ENCODE peak calls at places on chromosomes 5 and 9, in seven cellular contexts. K, R, Y, V, W, H and M are unnamed samples.
A peak's percentile ranks its signal among the peaks of the same experiment; 100 is the strongest.

GRCh38 chr5:159582756-159583523 is 252.7 kb upstream of the IL12B start:
- DNase-seq in V (peak; percentile 25), Y (no peak), K (no peak), R (peak; percentile 73), W (no peak), H (no peak), M (peak; percentile 42)

GRCh38 chr9:125587819-125588460 is 119.1 kb downstream of the MAPKAP1 start:
- DNase-seq in H (peak; percentile 11), K (no peak), W (no peak), Y (no peak), V (no peak), R (no peak), M (no peak)

GRCh38 chr9:74846771-74847170 is 41.0 kb downstream of the TRPM6 start:
- DNase-seq in K (no peak), W (no peak), H (no peak), Y (no peak), R (no peak), V (no peak), M (peak; percentile 4)

GRCh38 chr9:107222020-107222522 is 61.0 kb upstream of the RAD23B start:
- DNase-seq in W (peak; percentile 30), H (no peak), V (peak; percentile 80), K (no peak), R (peak; percentile 60), Y (no peak), M (peak; percentile 56)

GRCh38 chr5:74632947-74633356 is 7.6 kb downstream of the ENC1 start:
- DNase-seq in R (peak; percentile 91), W (no peak), Y (no peak), H (no peak), K (no peak), V (peak; percentile 76), M (peak; percentile 84)

GRCh38 chr9:71357346-71357745 is 235.9 kb upstream of the TRPM3 start:
- DNase-seq in V (no peak), K (no peak), Y (no peak), R (no peak), W (no peak), H (no peak), M (no peak)

GRCh38 chr5:66354407-66354806 is 210.3 kb downstream of the SREK1 start:
- DNase-seq in R (no peak), V (no peak), H (no peak), W (no peak), Y (no peak), K (no peak), M (no peak)

GRCh38 chr9:33227013-33227398 is 13.0 kb upstream of the SPINK4 start:
- DNase-seq in W (no peak), Y (no peak), V (no peak), R (no peak), H (no peak), K (no peak), M (no peak)

GRCh38 chr5:93300309-93300923 is 280.6 kb downstream of the NR2F1-AS1 start:
- DNase-seq in H (no peak), V (no peak), R (no peak), W (no peak), K (no peak), Y (no peak), M (no peak)

GRCh38 chr5:146630467-146630866 is 114.5 kb upstream of the GPR151 start:
- DNase-seq in H (no peak), Y (no peak), W (no peak), V (no peak), K (no peak), R (no peak), M (no peak)

GRCh38 chr5:14603141-14603540 is 21.5 kb downstream of the OTULINL start:
- DNase-seq in H (no peak), Y (no peak), V (no peak), W (no peak), K (no peak), R (no peak), M (no peak)

GRCh38 chr5:176616520-176616919 is 6.6 kb upstream of the GPRIN1 start:
- DNase-seq in R (no peak), Y (no peak), K (no peak), H (no peak), V (no peak), W (no peak), M (no peak)

GRCh38 chr5:67985686-67986387 is 229.7 kb upstream of the PIK3R1 start:
- DNase-seq in R (no peak), V (no peak), W (no peak), K (no peak), Y (no peak), H (no peak), M (no peak)

GRCh38 chr5:73250645-73251044 is 77.7 kb downstream of the TMEM174 start:
- DNase-seq in H (no peak), R (no peak), V (no peak), W (no peak), Y (no peak), K (no peak), M (no peak)

GRCh38 chr5:145396888-145397287 is 438.3 kb downstream of the PRELID2 start:
- DNase-seq in Y (no peak), W (no peak), V (no peak), R (peak; percentile 12), H (no peak), K (no peak), M (peak; percentile 13)

GRCh38 chr5:17204133-17204489 is 13.3 kb upstream of the BASP1 start:
- DNase-seq in H (no peak), W (no peak), Y (no peak), K (no peak), V (no peak), R (no peak), M (no peak)

GRCh38 chr5:81212211-81212687 is 20.9 kb upstream of the CKMT2 start:
- DNase-seq in K (no peak), R (no peak), Y (no peak), W (no peak), V (no peak), H (no peak), M (no peak)

GRCh38 chr9:110891760-110892159 is 146.5 kb downstream of the LPAR1 start:
- DNase-seq in K (no peak), H (no peak), V (no peak), Y (no peak), R (peak; percentile 35), W (no peak), M (peak; percentile 51)

GRCh38 chr5:4144608-4145007 is 549.0 kb downstream of the IRX1 start:
- DNase-seq in V (no peak), W (no peak), K (no peak), H (no peak), Y (no peak), R (no peak), M (no peak)

GRCh38 chr9:87662808-87663528 is 63.0 kb upstream of the CTSL start:
- DNase-seq in W (peak; percentile 62), Y (peak; percentile 86), V (peak; percentile 67), R (peak; percentile 79), H (peak; percentile 34), K (no peak), M (peak; percentile 91)

GRCh38 chr5:6732634-6733410 is 19.6 kb downstream of the TENT4A start:
- DNase-seq in W (no peak), H (no peak), V (peak; percentile 62), K (no peak), Y (no peak), R (peak; percentile 81), M (peak; percentile 93)

GRCh38 chr9:69388596-69388995 is 63.6 kb downstream of the ENTREP1 start:
- DNase-seq in K (no peak), V (no peak), R (no peak), Y (no peak), W (no peak), H (no peak), M (no peak)

GRCh38 chr9:123335227-123335985 is 20.6 kb upstream of the CRB2 start:
- DNase-seq in Y (no peak), W (no peak), K (peak; percentile 40), R (peak; percentile 29), V (peak; percentile 63), H (peak; percentile 28), M (peak; percentile 60)

GRCh38 chr9:134002796-134003195 is 10.7 kb upstream of the VAV2 start:
- DNase-seq in K (no peak), R (no peak), H (no peak), Y (no peak), V (no peak), W (no peak), M (no peak)

GRCh38 chr9:124284940-124285441 is 27.2 kb downstream of the NEK6 start:
- DNase-seq in K (no peak), V (peak; percentile 32), H (no peak), R (no peak), Y (peak; percentile 36), W (no peak), M (no peak)

GRCh38 chr5:108720416-108720815 is 27.3 kb upstream of the FER start:
- DNase-seq in R (peak; percentile 44), W (no peak), Y (no peak), K (no peak), V (no peak), H (no peak), M (no peak)

GRCh38 chr9:112866662-112867274 is 23.9 kb downstream of the SLC46A2 start:
- DNase-seq in R (peak; percentile 35), V (no peak), Y (no peak), W (peak; percentile 15), H (peak; percentile 42), K (no peak), M (peak; percentile 89)

GRCh38 chr9:88801214-88801796 is 190.0 kb upstream of the S1PR3 start:
- DNase-seq in Y (no peak), R (no peak), V (no peak), H (no peak), W (no peak), K (no peak), M (no peak)

GRCh38 chr5:139711067-139711851 is 63.1 kb downstream of the CXXC5 start:
- DNase-seq in H (no peak), W (peak; percentile 11), V (no peak), Y (peak; percentile 56), K (no peak), R (no peak), M (peak; percentile 65)

GRCh38 chr5:150175536-150175935 is 9.0 kb downstream of the CDX1 start:
- DNase-seq in Y (no peak), R (peak; percentile 56), W (peak; percentile 48), H (no peak), V (no peak), K (no peak), M (peak; percentile 59)

GRCh38 chr5:95669985-95670384 is 12.8 kb downstream of the SPATA9 start:
- DNase-seq in H (no peak), K (no peak), V (peak; percentile 4), R (no peak), W (no peak), Y (no peak), M (no peak)

GRCh38 chr9:88164870-88165269 is 26.6 kb upstream of the SPATA31C2 start:
- DNase-seq in W (no peak), Y (no peak), V (no peak), H (no peak), K (no peak), R (no peak), M (no peak)

GRCh38 chr5:169742773-169743296 is 105.8 kb downstream of the DOCK2 start:
- DNase-seq in H (peak; percentile 77), W (no peak), R (peak; percentile 78), Y (no peak), K (peak; percentile 79), V (peak; percentile 75), M (peak; percentile 85)

GRCh38 chr5:89315194-89315593 is 432.2 kb upstream of the MEF2C start:
- DNase-seq in Y (no peak), W (no peak), K (no peak), V (peak; percentile 48), H (no peak), R (no peak), M (no peak)

GRCh38 chr9:126883636-126884035 is 23.2 kb downstream of the ZBTB34 start:
- DNase-seq in K (no peak), V (no peak), Y (no peak), W (no peak), R (no peak), H (no peak), M (no peak)

GRCh38 chr5:111248571-111248970 is 24.4 kb downstream of the CAMK4 start:
- DNase-seq in H (no peak), V (no peak), Y (no peak), W (no peak), R (no peak), K (no peak), M (no peak)

GRCh38 chr5:75656311-75657003 is 45.2 kb downstream of the ANKDD1B start:
- DNase-seq in R (peak; percentile 36), K (peak; percentile 2), Y (no peak), H (no peak), W (no peak), V (no peak), M (no peak)